ENCODE peak calls at places on chromosomes 13 and 19, in nine cellular contexts. U is GM13976, Q is type B pancreatic cell, W is iPS-NIHi11, F is heart left ventricle, L is left ventricle myocardium superior, J is H54, P is GM03348, O is NCI-H1694 treated with DMSO at 0.1 percent for 48 hours. R is an unnamed sample.

GRCh38 chr13:43058318-43058674 is 34.9 kb downstream of the DNAJC15 start:
- DNase-seq in O (no peak), L (no peak), Q (no peak), F (no peak), U (no peak), J (peak), P (peak), W (peak), R (peak)

GRCh38 chr13:73079359-73079758 is 20.6 kb downstream of the KLF5 start:
- DNase-seq in W (no peak), L (no peak), P (no peak), U (no peak), Q (no peak), O (no peak), J (no peak), F (no peak), R (no peak)

GRCh38 chr19:3606174-3606689 is 443 bp downstream of the TBXA2R start:
- DNase-seq in P (peak), W (peak), U (no peak), J (peak), Q (no peak), F (no peak), O (no peak), L (peak), R (no peak)

GRCh38 chr13:76168661-76169060 is 532.5 kb downstream of the LMO7 start:
- DNase-seq in Q (no peak), F (no peak), J (no peak), P (no peak), W (no peak), L (no peak), O (no peak), U (no peak), R (no peak)

GRCh38 chr19:30169196-30169900 is 202.8 kb upstream of the ZNF536 start:
- DNase-seq in O (no peak), W (no peak), J (no peak), P (no peak), Q (no peak), U (no peak), F (no peak), L (no peak), R (no peak)

GRCh38 chr13:50124536-50125305 is 109.5 kb downstream of the KCNRG start:
- DNase-seq in J (peak), U (peak), P (peak), Q (peak), O (peak), L (peak), W (peak), F (peak), R (peak)

GRCh38 chr13:101487046-101487830 is 34.8 kb downstream of the ITGBL1 start:
- DNase-seq in L (no peak), Q (no peak), P (no peak), O (no peak), J (no peak), U (no peak), F (no peak), W (no peak), R (no peak)

GRCh38 chr19:10166046-10166445 is 28.7 kb downstream of the DNMT1 start:
- DNase-seq in O (no peak), J (no peak), U (no peak), F (no peak), P (no peak), L (no peak), W (no peak), Q (no peak), R (no peak)

GRCh38 chr13:86174632-86175031 is 375.4 kb upstream of the SLITRK6 start:
- DNase-seq in O (no peak), W (no peak), J (no peak), Q (no peak), F (no peak), L (no peak), U (no peak), P (no peak), R (no peak)

GRCh38 chr19:31255174-31255862 is 93.9 kb downstream of the TSHZ3 start:
- DNase-seq in W (no peak), F (no peak), U (no peak), O (no peak), L (no peak), P (peak), Q (no peak), J (no peak), R (no peak)

GRCh38 chr19:55368701-55369563 is 1.3 kb downstream of the IL11 start:
- DNase-seq in W (peak), P (peak), O (no peak), U (peak), L (peak), F (no peak), J (peak), Q (no peak), R (peak)

GRCh38 chr13:44259045-44260042 is 114.3 kb upstream of the SERP2 start:
- DNase-seq in Q (no peak), L (no peak), U (peak), F (no peak), O (no peak), J (no peak), P (no peak), W (no peak), R (no peak)

GRCh38 chr19:45135176-45135575 is 25.6 kb downstream of the NKPD1 start:
- DNase-seq in L (no peak), J (no peak), P (no peak), W (no peak), U (no peak), Q (no peak), O (no peak), F (no peak), R (no peak)

GRCh38 chr13:22173605-22174004 is 502.7 kb downstream of the FGF9 start:
- DNase-seq in L (no peak), U (no peak), F (no peak), P (peak), W (no peak), Q (no peak), J (peak), O (no peak), R (no peak)

GRCh38 chr13:101092985-101093384 is 323.3 kb downstream of the NALCN start:
- DNase-seq in U (no peak), P (peak), Q (no peak), L (no peak), W (no peak), J (no peak), O (no peak), F (no peak), R (no peak)

GRCh38 chr19:16233836-16234551 is 36.3 kb downstream of the AP1M1 start:
- DNase-seq in L (no peak), W (no peak), Q (no peak), O (no peak), P (no peak), F (no peak), J (no peak), U (peak), R (no peak)

GRCh38 chr19:12205296-12205695 is 42.4 kb downstream of the ZNF136 start:
- DNase-seq in J (no peak), O (no peak), Q (no peak), W (no peak), P (no peak), L (no peak), F (no peak), U (no peak), R (no peak)

GRCh38 chr13:45073809-45074208 is 46.5 kb upstream of the GTF2F2 start:
- DNase-seq in P (no peak), J (no peak), O (no peak), L (no peak), W (no peak), F (no peak), U (no peak), Q (no peak), R (peak)

GRCh38 chr19:9848060-9848459 is 12.9 kb downstream of the PIN1 start:
- DNase-seq in W (peak), F (no peak), Q (no peak), L (no peak), P (no peak), J (no peak), O (peak), U (peak), R (peak)

GRCh38 chr13:57437587-57437986 is 194.0 kb upstream of the PCDH17 start:
- DNase-seq in W (no peak), U (no peak), P (no peak), L (no peak), O (no peak), Q (no peak), F (no peak), J (no peak), R (peak)

GRCh38 chr19:18152444-18152816 is 533 bp upstream of the PIK3R2 start:
- DNase-seq in W (peak), Q (peak), O (peak), L (peak), U (peak), F (peak), P (peak), J (peak), R (peak)

GRCh38 chr19:45104658-45105384 is 11.8 kb downstream of the PPP1R37 start:
- DNase-seq in W (no peak), L (no peak), P (no peak), U (no peak), J (no peak), Q (no peak), O (no peak), F (no peak), R (no peak)

GRCh38 chr13:94595006-94595942 is 678 bp downstream of the TGDS start:
- DNase-seq in P (peak), O (no peak), L (peak), Q (no peak), U (peak), W (peak), J (peak), F (no peak), R (no peak)

GRCh38 chr19:35224681-35225604 is 3.6 kb downstream of the FAM187B start:
- DNase-seq in W (peak), O (no peak), Q (peak), J (no peak), P (no peak), U (peak), F (no peak), L (no peak), R (peak)

GRCh38 chr19:14916848-14917247 is 24.4 kb upstream of the OR7C2 start:
- DNase-seq in F (no peak), W (no peak), Q (no peak), P (no peak), L (no peak), O (no peak), U (peak), J (no peak), R (no peak)